ENCODE peak calls at places on chromosomes 13 and 19, in seven cellular contexts. U is K562, C is H54, M is esophagus squamous epithelium, K is heart left ventricle, S is sigmoid colon, X is NB4. R is an unnamed sample.
A peak's percentile ranks its signal among the peaks of the same experiment; 100 is the strongest.

GRCh38 chr13:39397866-39398265 is 205.1 kb downstream of the LHFPL6 start:
- DNase-seq in U (no peak), C (no peak), M (no peak), K (peak; percentile 34), S (peak; percentile 77), X (no peak), R (peak; percentile 42)

GRCh38 chr19:28169168-28169862 is 1043.6 kb downstream of the UQCRFS1 start:
- DNase-seq in U (no peak), C (no peak), M (no peak), K (no peak), S (no peak), X (no peak), R (no peak)

GRCh38 chr13:39892731-39893293 is 237.3 kb downstream of the COG6 start:
- DNase-seq in U (no peak), C (no peak), M (no peak), K (peak; percentile 53), S (no peak), X (no peak), R (no peak)

GRCh38 chr13:98353750-98354149 is 176.7 kb upstream of the RNF113B start:
- DNase-seq in U (no peak), C (no peak), M (no peak), K (no peak), S (no peak), X (no peak), R (no peak)

GRCh38 chr13:24043590-24044350 is 116.8 kb upstream of the SPATA13 start:
- DNase-seq in U (no peak), C (no peak), M (no peak), K (no peak), S (no peak), X (no peak), R (no peak)

GRCh38 chr13:113753171-113753570 is 5.9 kb upstream of the TMEM255B start:
- DNase-seq in U (no peak), C (no peak), M (no peak), K (no peak), S (no peak), X (no peak), R (no peak)

GRCh38 chr19:12937243-12938053 is 961 bp upstream of the CALR start:
- DNase-seq in U (no peak), C (peak; percentile 66), M (no peak), K (no peak), S (peak; percentile 88), X (peak; percentile 99), R (no peak)

GRCh38 chr13:99374994-99375805 is 68.0 kb upstream of the GPR183 start:
- DNase-seq in U (no peak), C (no peak), M (peak; percentile 31), K (peak; percentile 34), S (no peak), X (peak; percentile 62), R (no peak)

GRCh38 chr19:42411581-42412178 is 15.5 kb downstream of the LIPE start:
- DNase-seq in U (no peak), C (no peak), M (no peak), K (no peak), S (no peak), X (no peak), R (no peak)

GRCh38 chr19:38210458-38210987 is 13.5 kb downstream of the DPF1 start:
- DNase-seq in U (no peak), C (no peak), M (no peak), K (peak; percentile 77), S (peak; percentile 77), X (no peak), R (peak; percentile 13)

GRCh38 chr19:38208571-38208970 is 15.5 kb downstream of the DPF1 start:
- DNase-seq in U (no peak), C (no peak), M (no peak), K (no peak), S (no peak), X (no peak), R (no peak)

GRCh38 chr19:38211206-38211605 is 12.8 kb downstream of the DPF1 start:
- DNase-seq in U (no peak), C (no peak), M (no peak), K (no peak), S (no peak), X (no peak), R (no peak)

GRCh38 chr19:38209152-38209551 is 14.9 kb downstream of the DPF1 start:
- DNase-seq in U (no peak), C (no peak), M (no peak), K (no peak), S (no peak), X (no peak), R (no peak)

GRCh38 chr19:38209671-38210457 is 14.2 kb downstream of the DPF1 start:
- DNase-seq in U (no peak), C (no peak), M (no peak), K (peak; percentile 86), S (peak; percentile 92), X (no peak), R (peak; percentile 73)
- TF ChIP-seq POLR2A in U (no peak), C (no peak), M (peak; percentile 42), K (no peak), S (no peak), X (no peak), R (peak; percentile 62)

GRCh38 chr19:51595190-51595589 is 24.1 kb downstream of the ZNF175 start:
- DNase-seq in U (no peak), C (no peak), M (no peak), K (no peak), S (no peak), X (no peak), R (no peak)

GRCh38 chr19:51592521-51592920 is 21.4 kb downstream of the ZNF175 start:
- DNase-seq in U (no peak), C (no peak), M (no peak), K (no peak), S (no peak), X (no peak), R (no peak)

GRCh38 chr19:51594774-51595109 is 23.7 kb downstream of the ZNF175 start:
- DNase-seq in U (no peak), C (no peak), M (no peak), K (no peak), S (no peak), X (no peak), R (no peak)

GRCh38 chr19:51593969-51594773 is 23.1 kb downstream of the ZNF175 start:
- DNase-seq in U (peak; percentile 95), C (peak; percentile 86), M (peak; percentile 89), K (peak; percentile 99), S (peak; percentile 99), X (peak; percentile 96), R (peak; percentile 97)

GRCh38 chr19:51593138-51593890 is 22.2 kb downstream of the ZNF175 start:
- DNase-seq in U (no peak), C (no peak), M (no peak), K (no peak), S (no peak), X (no peak), R (no peak)
- TF ChIP-seq POLR2A in U (no peak), C (no peak), M (no peak), K (no peak), S (no peak), X (no peak), R (no peak)

GRCh38 chr19:1035998-1036621 is 3.8 kb upstream of the ABCA7 start:
- DNase-seq in U (peak; percentile 32), C (no peak), M (no peak), K (no peak), S (no peak), X (peak; percentile 23), R (no peak)
- TF ChIP-seq POLR2A in U (peak; percentile 12), C (no peak), M (no peak), K (no peak), S (no peak), X (no peak), R (no peak)

DNA sequence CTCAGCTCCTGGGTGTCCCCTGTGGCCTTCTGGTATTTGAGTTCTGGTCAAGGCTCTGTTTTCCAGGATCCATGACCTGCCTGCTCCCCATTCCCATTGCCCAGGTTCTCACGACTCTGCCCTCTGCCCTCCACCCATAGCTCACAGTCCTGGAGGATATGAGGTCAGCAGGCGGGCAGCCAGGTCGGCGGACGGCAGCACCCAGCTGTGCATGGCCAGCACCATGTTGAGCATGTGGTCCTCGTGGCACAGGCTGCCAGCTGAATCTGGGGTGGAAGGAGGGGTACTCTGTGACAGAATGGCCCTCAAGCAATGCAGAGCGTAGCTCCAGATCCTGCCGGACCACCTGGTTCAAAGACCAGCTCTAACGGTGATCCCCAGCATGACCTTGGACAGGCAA is 5.1 kb downstream of the RASGRP4 start:
- DNase-seq in U (no peak), C (no peak), M (no peak), K (no peak), S (no peak), X (no peak), R (no peak)
- TF ChIP-seq POLR2A in U (no peak), C (no peak), M (no peak), K (no peak), S (no peak), X (no peak), R (no peak)

GRCh38 chr13:106796280-106797047 is 228.5 kb upstream of the ARGLU1 start:
- DNase-seq in U (no peak), C (no peak), M (no peak), K (no peak), S (no peak), X (no peak), R (no peak)
- TF ChIP-seq POLR2A in U (no peak), C (no peak), M (no peak), K (no peak), S (no peak), X (no peak), R (no peak)

GRCh38 chr19:3577741-3578344 is 5.1 kb downstream of the HMG20B start:
- DNase-seq in U (no peak), C (no peak), M (no peak), K (no peak), S (no peak), X (no peak), R (no peak)
- TF ChIP-seq POLR2A in U (no peak), C (no peak), M (no peak), K (no peak), S (no peak), X (no peak), R (no peak)

GRCh38 chr19:16896098-16896912 is 7.5 kb downstream of the F2RL3 start:
- DNase-seq in U (peak; percentile 84), C (no peak), M (no peak), K (no peak), S (no peak), X (peak; percentile 47), R (no peak)
- TF ChIP-seq POLR2A in U (peak; percentile 67), C (no peak), M (peak; percentile 51), K (peak; percentile 44), S (no peak), X (no peak), R (peak; percentile 39)

DNA sequence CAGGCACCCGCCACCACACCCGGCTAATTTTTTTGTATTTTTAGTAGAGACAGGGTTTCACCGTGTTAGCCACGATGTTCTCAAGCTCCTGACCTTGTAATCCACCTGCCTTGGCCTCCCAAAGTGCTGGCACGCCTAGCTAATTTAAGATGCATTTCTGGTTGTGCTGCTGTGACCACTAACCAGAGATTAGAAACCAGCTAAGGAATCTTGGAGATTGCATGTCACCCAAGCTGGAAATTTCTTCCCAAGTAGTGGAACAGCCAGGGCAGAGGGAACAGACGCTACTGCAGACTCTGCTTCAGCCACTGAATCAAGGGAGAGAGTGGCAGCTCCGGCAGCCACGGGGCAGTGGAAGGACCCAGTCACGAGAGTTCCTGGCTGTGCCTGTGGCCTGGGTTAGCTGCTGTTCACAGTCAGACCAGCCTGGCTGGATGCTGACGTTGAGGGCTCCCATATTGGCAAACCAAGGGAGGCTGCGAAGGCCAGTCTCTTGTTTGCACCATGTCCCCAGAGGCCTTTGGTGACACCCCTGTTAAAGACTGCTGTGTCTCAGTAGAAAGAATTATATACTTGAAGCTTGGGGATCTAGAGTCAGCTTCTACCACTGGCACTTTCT is 7.9 kb downstream of the TPM4 start:
- DNase-seq in U (no peak), C (no peak), M (no peak), K (no peak), S (no peak), X (peak; percentile 65), R (no peak)
- TF ChIP-seq POLR2A in U (no peak), C (no peak), M (no peak), K (no peak), S (no peak), X (no peak), R (no peak)